ENCODE peak calls at places on chromosomes 12 and 14, in four cellular contexts. L, S, E and Z are unnamed samples.
A peak's percentile ranks its signal among the peaks of the same experiment; 100 is the strongest.

GRCh38 chr12:11545438-11546330 is 103.8 kb upstream of the ETV6 start:
- DNase-seq in L (no peak), E (no peak), S (peak; percentile 78), Z (no peak)

GRCh38 chr12:69556383-69556782 is 28.9 kb upstream of the CCT2 start:
- DNase-seq in L (peak; percentile 10), S (no peak), E (no peak), Z (no peak)

GRCh38 chr14:104520620-104521410 is 58.7 kb upstream of the C14orf180 start:
- DNase-seq in S (no peak), E (no peak), L (no peak), Z (no peak)

GRCh38 chr14:96383445-96383844 is 8.5 kb upstream of the AK7 start:
- DNase-seq in E (no peak), S (no peak), L (no peak), Z (no peak)

GRCh38 chr14:53964249-53964648 is 7.6 kb upstream of the BMP4 start:
- DNase-seq in L (no peak), E (no peak), S (no peak), Z (no peak)

GRCh38 chr12:126770188-126770587 is 1496.8 kb upstream of the TMEM132C start:
- DNase-seq in L (no peak), E (no peak), S (no peak), Z (no peak)

GRCh38 chr12:41907036-41907435 is 237.6 kb downstream of the GXYLT1 start:
- DNase-seq in E (no peak), L (no peak), S (no peak), Z (no peak)

GRCh38 chr12:108890208-108890607 is 10.3 kb downstream of the DAO start:
- DNase-seq in L (no peak), S (no peak), E (peak; percentile 55), Z (no peak)

GRCh38 chr12:112116232-112117060 is 7.9 kb upstream of the NAA25 start:
- DNase-seq in S (no peak), L (peak; percentile 83), E (peak; percentile 76), Z (peak; percentile 85)

GRCh38 chr12:25801621-25802243 is 156.8 kb upstream of the RASSF8 start:
- DNase-seq in S (no peak), L (no peak), E (no peak), Z (no peak)

GRCh38 chr12:106780010-106780625 is 5.6 kb downstream of the RIC8B start:
- DNase-seq in E (no peak), L (no peak), S (no peak), Z (no peak)

GRCh38 chr14:38389666-38390065 is 133.8 kb upstream of the CLEC14A start:
- DNase-seq in L (no peak), E (no peak), S (no peak), Z (no peak)

GRCh38 chr12:119179335-119180021 is 747 bp downstream of the HSPB8 start:
- DNase-seq in S (no peak), L (peak; percentile 67), E (peak; percentile 58), Z (peak; percentile 67)

GRCh38 chr12:44525806-44526654 is 350.1 kb downstream of the NELL2 start:
- DNase-seq in S (no peak), L (peak; percentile 39), E (no peak), Z (no peak)

GRCh38 chr12:15613981-15614380 is 175.2 kb downstream of the EPS8 start:
- DNase-seq in E (no peak), S (no peak), L (no peak), Z (no peak)

GRCh38 chr14:33529773-33530172 is 421.1 kb downstream of the EGLN3 start:
- DNase-seq in S (no peak), L (no peak), E (no peak), Z (no peak)

GRCh38 chr12:24948816-24949722 is at the start of gene BCAT1:
- DNase-seq in S (no peak), E (peak; percentile 79), L (peak; percentile 61), Z (peak; percentile 93)

GRCh38 chr12:124842800-124843510 is 20.7 kb downstream of the SCARB1 start:
- DNase-seq in L (no peak), E (no peak), S (no peak), Z (no peak)

GRCh38 chr14:20624495-20625070 is 16.9 kb downstream of the OR6S1 start:
- DNase-seq in E (peak; percentile 74), S (no peak), L (no peak), Z (no peak)

GRCh38 chr14:78157855-78158436 is 12.2 kb upstream of the NRXN3 start:
- DNase-seq in E (peak; percentile 58), L (peak; percentile 3), S (no peak), Z (no peak)

GRCh38 chr12:79557690-79558315 is 133.0 kb downstream of the PAWR start:
- DNase-seq in E (no peak), L (no peak), S (no peak), Z (no peak)

GRCh38 chr14:20376071-20376588 is 32.7 kb downstream of the PARP2 start:
- DNase-seq in L (peak; percentile 67), S (no peak), E (no peak), Z (no peak)

GRCh38 chr12:125065021-125065752 is at the start of gene AACS:
- DNase-seq in L (peak; percentile 49), S (no peak), E (peak; percentile 87), Z (peak; percentile 65)

GRCh38 chr12:118436986-118437385 is 60.6 kb downstream of the SUDS3 start:
- DNase-seq in L (no peak), S (no peak), E (no peak), Z (no peak)

GRCh38 chr14:98816195-98816594 is 455.8 kb downstream of the BCL11B start:
- DNase-seq in S (no peak), L (no peak), E (no peak), Z (no peak)

GRCh38 chr14:81219821-81220487 is 805 bp downstream of the GTF2A1 start:
- DNase-seq in E (peak; percentile 51), S (no peak), L (peak; percentile 6), Z (no peak)

GRCh38 chr14:61563162-61563511 is 132.2 kb upstream of the HIF1A start:
- DNase-seq in S (no peak), E (no peak), L (no peak), Z (no peak)

GRCh38 chr12:110574044-110574443 is 9.1 kb downstream of the PPTC7 start:
- DNase-seq in L (no peak), S (no peak), E (no peak), Z (no peak)

GRCh38 chr14:104794641-104795467 is 694 bp downstream of the AKT1 start:
- DNase-seq in E (no peak), S (no peak), L (no peak), Z (no peak)

GRCh38 chr12:28824849-28825248 is 324.2 kb upstream of the FAR2 start:
- DNase-seq in L (no peak), E (no peak), S (no peak), Z (no peak)

GRCh38 chr12:124583854-124584253 is 16.4 kb upstream of the NCOR2 start:
- DNase-seq in E (no peak), L (peak; percentile 25), S (no peak), Z (no peak)

GRCh38 chr12:115407036-115407435 is 723.1 kb upstream of the TBX3 start:
- DNase-seq in S (no peak), L (no peak), E (no peak), Z (no peak)

GRCh38 chr12:106249411-106250135 is 1.8 kb upstream of the CKAP4 start:
- DNase-seq in S (peak; percentile 53), E (no peak), L (no peak), Z (no peak)

GRCh38 chr12:57765003-57765697 is 1.7 kb downstream of the CYP27B1 start:
- DNase-seq in L (peak; percentile 40), E (peak; percentile 80), S (no peak), Z (no peak)

GRCh38 chr12:95972832-95973465 is 23.2 kb downstream of the HAL start:
- DNase-seq in E (no peak), L (no peak), S (no peak), Z (no peak)
- TF ChIP-seq ZNF274 in E (no peak), L (no peak), S (no peak), Z (no peak)

GRCh38 chr14:101361451-101362433 is 199.6 kb upstream of the DIO3 start:
- DNase-seq in S (no peak), L (no peak), E (no peak), Z (no peak)
- H3K4me3 ChIP-seq in S (no peak overlapping the region), L (no peak overlapping the region), E (no peak overlapping the region), Z (no peak overlapping the region)

GRCh38 chr12:78118036-78118435 is 287.3 kb downstream of the NAV3 start:
- DNase-seq in E (no peak), L (no peak), S (no peak), Z (peak; percentile 32)
- TF ChIP-seq SUZ12 in E (no peak), L (no peak), S (no peak), Z (no peak)

GRCh38 chr12:54038260-54038759 is 5.5 kb downstream of the HOXC5 start:
- DNase-seq in L (no peak), S (no peak), E (no peak), Z (no peak)
- TF ChIP-seq ZNF274 in L (no peak), S (no peak), E (no peak), Z (no peak)

DNA sequence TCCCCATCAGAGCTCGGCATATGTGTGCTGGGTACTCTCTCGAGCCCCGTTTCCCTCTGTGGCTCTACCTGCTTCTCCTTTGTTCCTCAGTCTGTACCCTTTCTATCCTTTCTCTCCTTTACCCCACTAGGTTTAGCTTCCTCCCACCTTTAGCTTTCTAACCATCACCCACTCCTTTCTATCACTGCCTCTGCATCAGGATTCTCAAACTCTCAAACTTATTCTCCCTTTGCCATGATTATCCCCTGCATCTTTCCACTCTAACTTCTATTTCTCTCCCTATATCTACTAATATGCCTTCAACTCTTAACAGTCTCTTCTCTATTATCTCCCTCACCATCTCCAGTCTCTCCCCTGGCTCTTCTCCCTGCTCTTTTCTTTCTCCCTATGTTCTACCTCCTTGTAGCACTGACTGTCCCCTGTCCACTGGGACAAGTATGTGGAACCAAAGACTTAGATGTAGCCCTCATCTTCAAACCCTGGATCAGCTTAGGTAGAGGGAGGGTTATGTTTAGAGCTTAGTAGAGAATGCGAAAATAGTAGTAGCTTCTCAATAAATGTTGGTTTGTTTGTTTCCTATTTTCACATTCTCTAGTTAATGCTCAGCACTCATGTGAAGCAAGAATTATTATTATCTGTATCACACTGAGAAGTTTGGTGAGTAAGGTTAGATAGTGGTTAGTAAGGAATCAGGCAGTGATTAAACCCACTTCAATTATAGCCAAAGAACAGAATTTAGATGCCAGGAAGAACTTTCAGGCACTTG is 3.4 kb downstream of the GDF11 start:
- DNase-seq in L (no peak), E (no peak), S (no peak), Z (no peak)
- H3K4me3 ChIP-seq in L (no peak overlapping the region), E (peak overlapping the region; percentile 87), S (no peak overlapping the region), Z (peak overlapping the region; percentile 35)

DNA sequence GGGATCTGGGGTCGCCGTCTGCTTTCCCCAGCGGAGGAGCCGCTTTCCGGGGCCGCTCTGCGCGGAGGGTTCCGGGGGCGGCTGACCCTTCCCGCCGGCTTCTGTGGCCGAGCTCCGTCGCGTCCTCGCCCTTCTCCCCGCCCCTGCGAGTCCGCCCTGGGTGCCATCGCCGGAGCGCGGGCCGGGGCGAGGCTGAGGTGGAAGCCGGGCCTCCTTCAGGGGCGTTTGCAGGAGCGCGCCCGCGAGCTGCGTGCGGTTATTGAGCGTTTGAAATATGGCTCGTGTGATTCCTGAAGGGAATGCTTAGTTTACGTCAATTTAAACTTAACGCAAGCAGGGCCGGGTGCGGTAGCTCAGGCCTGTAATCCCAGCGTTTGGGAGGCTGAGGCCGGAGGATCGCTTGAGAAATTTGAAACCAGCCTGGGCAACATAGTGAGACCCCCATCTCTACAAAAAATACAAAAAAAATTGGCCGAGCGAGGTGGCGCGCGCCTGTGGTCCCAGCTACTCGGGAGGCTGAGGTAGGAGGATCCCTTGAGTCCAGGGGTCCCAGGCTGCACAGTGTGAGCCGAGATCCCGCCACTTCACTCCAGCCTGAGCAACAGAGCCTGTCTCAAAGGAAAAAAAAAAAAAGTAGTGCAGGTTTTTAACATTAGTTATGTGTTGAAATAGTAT is 664 bp downstream of the PGAM5 start:
- DNase-seq in L (no peak), E (peak; percentile 72), S (no peak), Z (no peak)
- TF ChIP-seq SUZ12 in L (no peak), E (no peak), S (no peak), Z (no peak)